ENCODE peak calls at places on chromosomes 11 and 22, in six cellular contexts. E is BE2C; R is CD8-positive, alpha-beta T cell; Q is fibroblast of mammary gland; W is tibial nerve; P is upper lobe of right lung. T is an unnamed sample.

GRCh38 chr11:43934359-43935130 is 7.9 kb upstream of the C11orf96 start:
- DNase-seq in E (no peak), R (no peak), Q (no peak), W (no peak), P (no peak), T (no peak)

GRCh38 chr11:84686726-84687125 is 940.4 kb downstream of the DLG2 start:
- DNase-seq in E (no peak), R (no peak), Q (no peak), W (no peak), P (no peak), T (no peak)

GRCh38 chr11:57515332-57516060 is at the start of gene SLC43A1:
- DNase-seq in E (peak), R (peak), Q (peak), W (peak), P (peak), T (no peak)

GRCh38 chr11:12285106-12285505 is 92.3 kb upstream of the PARVA start:
- DNase-seq in E (no peak), R (no peak), Q (peak), W (no peak), P (no peak), T (no peak)

GRCh38 chr22:49448546-49448945 is 379.1 kb downstream of the BRD1 start:
- DNase-seq in E (no peak), R (no peak), Q (no peak), W (no peak), P (no peak), T (no peak)

GRCh38 chr22:18133452-18133851 is 16.5 kb upstream of the USP18 start:
- DNase-seq in E (no peak), R (no peak), Q (peak), W (no peak), P (no peak), T (no peak)

GRCh38 chr22:28143961-28144745 is 225.1 kb upstream of the PITPNB start:
- DNase-seq in E (no peak), R (no peak), Q (no peak), W (no peak), P (no peak), T (no peak)

GRCh38 chr11:113412675-113413074 is 25.1 kb downstream of the ANKK1 start:
- DNase-seq in E (no peak), R (no peak), Q (no peak), W (no peak), P (no peak), T (no peak)

GRCh38 chr11:133501643-133502535 is 30.4 kb downstream of the OPCML start:
- DNase-seq in E (no peak), R (no peak), Q (no peak), W (no peak), P (peak), T (no peak)

GRCh38 chr11:14269956-14270355 is 89.0 kb downstream of the RRAS2 start:
- DNase-seq in E (no peak), R (no peak), Q (no peak), W (no peak), P (no peak), T (no peak)

GRCh38 chr11:128503231-128503991 is 83.9 kb downstream of the ETS1 start:
- DNase-seq in E (no peak), R (peak), Q (peak), W (no peak), P (no peak), T (no peak)
- H3K4me3 ChIP-seq in E (no peak), R (peak), Q (no peak), W (no peak), P (no peak), T (peak)

GRCh38 chr11:94401773-94402265 is 600 bp upstream of the GPR83 start:
- DNase-seq in E (no peak), R (no peak), Q (no peak), W (no peak), P (no peak), T (no peak)
- H3K4me3 ChIP-seq in E (peak), R (no peak), Q (peak), W (no peak), P (no peak), T (no peak)

GRCh38 chr22:37186997-37187522 is 987 bp downstream of the C1QTNF6 start:
- DNase-seq in E (no peak), R (no peak), Q (peak), W (no peak), P (no peak), T (no peak)

GRCh38 chr22:37189011-37189466 is 992 bp upstream of the C1QTNF6 start:
- DNase-seq in E (no peak), R (no peak), Q (peak), W (no peak), P (no peak), T (no peak)

GRCh38 chr22:37186228-37186996 is 1.6 kb downstream of the C1QTNF6 start:
- DNase-seq in E (no peak), R (peak), Q (peak), W (no peak), P (peak), T (peak)

GRCh38 chr22:37187552-37187890 is 526 bp downstream of the C1QTNF6 start:
- DNase-seq in E (peak), R (no peak), Q (peak), W (no peak), P (no peak), T (no peak)

DNA sequence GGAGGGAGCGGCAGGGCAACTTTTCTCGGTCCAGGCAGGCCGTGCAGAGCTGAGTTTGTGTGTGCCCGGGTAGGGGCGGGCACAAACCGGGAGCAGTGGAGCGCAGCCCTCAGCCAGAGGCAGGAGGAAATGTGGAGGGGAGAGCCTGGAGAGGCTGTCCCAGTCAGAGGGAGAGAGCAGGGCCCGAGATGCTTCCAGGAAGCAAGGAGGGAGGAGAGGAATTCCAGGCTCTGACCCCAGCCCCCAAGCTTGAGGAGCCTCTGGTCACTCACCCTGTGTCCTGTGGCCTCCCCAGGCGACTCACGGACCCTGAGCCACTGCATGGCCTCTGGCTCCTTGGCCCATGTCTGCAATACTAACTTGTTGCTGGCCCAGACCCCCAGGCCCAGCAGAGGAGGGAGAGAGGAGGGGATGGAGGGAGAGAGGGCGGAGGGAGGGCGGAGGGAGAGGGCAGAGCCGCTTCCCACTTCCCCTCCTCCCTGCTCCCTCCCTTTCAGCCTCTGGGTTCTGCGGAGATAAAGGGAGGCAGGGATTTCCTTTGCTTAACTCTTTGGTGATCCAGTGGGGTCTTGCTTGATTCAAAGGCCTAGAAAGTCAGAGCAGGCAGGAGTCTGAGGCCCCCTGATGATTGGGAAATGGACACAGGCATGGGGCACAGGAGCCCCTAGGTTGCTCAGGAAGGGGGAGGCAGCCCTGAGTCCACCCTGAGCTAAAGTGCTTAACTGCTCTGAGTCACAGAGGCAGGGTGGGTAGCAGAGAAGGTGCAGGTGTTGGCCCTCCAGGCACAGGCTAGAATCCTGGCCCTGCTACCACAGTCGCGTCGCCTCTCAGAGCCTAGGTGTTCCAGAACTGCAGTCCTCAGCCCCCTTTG is at the start of gene C1QTNF6:
- DNase-seq in E (peak), R (no peak), Q (peak), W (no peak), P (peak), T (no peak)
- H3K4me3 ChIP-seq in E (peak), R (no peak), Q (peak), W (peak), P (peak), T (no peak)

GRCh38 chr11:126450198-126450597 is 94.7 kb downstream of the ST3GAL4 start:
- DNase-seq in E (no peak), R (no peak), Q (no peak), W (no peak), P (no peak), T (no peak)
- H3K4me3 ChIP-seq in E (no peak), R (no peak), Q (no peak), W (no peak), P (no peak), T (no peak)

GRCh38 chr11:2988361-2988762 is 3.8 kb downstream of the NAP1L4 start:
- DNase-seq in E (no peak), R (no peak), Q (no peak), W (no peak), P (no peak), T (no peak)
- H3K4me3 ChIP-seq in E (no peak), R (peak), Q (no peak), W (no peak), P (peak), T (peak)

DNA sequence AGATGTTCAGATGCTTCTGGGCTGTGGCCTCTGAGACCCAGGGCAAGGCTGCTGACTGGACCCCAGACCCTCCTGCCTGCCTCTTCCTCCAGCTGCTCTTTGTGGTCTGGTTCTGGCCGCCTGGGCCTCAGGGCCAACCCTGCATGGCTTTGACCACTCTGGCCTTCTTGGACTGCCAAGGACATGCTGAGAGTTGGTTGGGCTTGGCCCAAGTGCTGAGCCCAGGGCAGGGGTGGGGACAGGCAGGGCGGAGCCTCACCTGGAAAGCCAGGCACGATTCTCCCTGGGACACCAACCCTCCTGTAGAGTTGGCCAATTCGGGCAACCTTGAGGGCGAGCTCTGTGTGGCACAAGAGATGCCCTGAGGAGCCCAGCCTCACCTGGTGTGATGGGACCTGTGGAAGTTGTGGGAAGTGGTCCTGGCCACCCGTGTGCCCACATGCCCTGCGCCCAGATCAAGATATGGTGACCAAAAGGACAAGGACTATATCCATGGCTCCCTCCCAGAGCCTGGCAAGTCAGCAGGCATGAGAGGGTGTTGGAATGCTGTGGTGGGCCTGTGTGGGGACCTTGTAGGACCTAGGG is 11.6 kb downstream of the TANGO2 start:
- DNase-seq in E (no peak), R (no peak), Q (no peak), W (no peak), P (no peak), T (no peak)
- H3K4me3 ChIP-seq in E (no peak), R (no peak), Q (no peak), W (no peak), P (no peak), T (no peak)

DNA sequence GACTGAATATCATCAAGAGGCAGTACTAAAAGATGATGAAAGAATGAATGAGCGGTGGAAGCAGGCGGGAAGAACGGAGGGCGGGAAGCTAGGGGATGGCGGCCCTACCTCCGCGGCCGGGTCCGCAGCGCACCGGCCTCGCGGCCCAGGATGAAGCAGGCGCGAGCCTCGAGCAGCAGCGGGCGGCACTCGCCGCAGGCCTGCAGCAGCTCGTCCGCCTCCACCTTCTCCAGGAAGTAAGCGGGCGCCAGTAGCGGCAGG is 3.4 kb downstream of the KLHL35 start:
- DNase-seq in E (no peak), R (no peak), Q (no peak), W (no peak), P (no peak), T (no peak)
- H3K4me3 ChIP-seq in E (no peak), R (no peak), Q (no peak), W (no peak), P (no peak), T (no peak)